ENCODE peak calls at places on chromosome 9, in seven cellular contexts. R is neural progenitor cell, I is Panc1, G is astrocyte of the spinal cord, D is GM23338, H is fibroblast of the aortic adventitia, W is left ventricle myocardium inferior. A is an unnamed sample.

GRCh38 chr9:111407813-111408212 is 76.4 kb downstream of the ECPAS start:
- DNase-seq in R (no peak), I (no peak), G (no peak), D (peak; percentile 33), H (no peak), W (no peak), A (no peak)

GRCh38 chr9:113673726-113674125 is 202.4 kb upstream of the ZNF618 start:
- DNase-seq in R (no peak), I (no peak), G (no peak), D (no peak), H (peak; percentile 49), W (no peak), A (no peak)

GRCh38 chr9:223167-223566 is 8.5 kb downstream of the DOCK8 start:
- DNase-seq in R (peak; percentile 45), I (no peak), G (no peak), D (no peak), H (no peak), W (no peak), A (no peak)

GRCh38 chr9:95729669-95730368 is 145.7 kb upstream of the ERCC6L2 start:
- DNase-seq in R (no peak), I (no peak), G (no peak), D (no peak), H (no peak), W (no peak), A (no peak)

GRCh38 chr9:9246726-9247125 is 1366.1 kb downstream of the PTPRD start:
- DNase-seq in R (no peak), I (no peak), G (no peak), D (no peak), H (no peak), W (no peak), A (no peak)

GRCh38 chr9:90249094-90249493 is 393.5 kb downstream of the DIRAS2 start:
- DNase-seq in R (no peak), I (no peak), G (no peak), D (no peak), H (no peak), W (no peak), A (no peak)

GRCh38 chr9:112050544-112051475 is 124.3 kb downstream of the SUSD1 start:
- DNase-seq in R (peak; percentile 31), I (no peak), G (peak; percentile 95), D (no peak), H (peak; percentile 100), W (no peak), A (no peak)

GRCh38 chr9:94922691-94923107 is 196.2 kb downstream of the AOPEP start:
- DNase-seq in R (no peak), I (no peak), G (no peak), D (no peak), H (peak; percentile 82), W (no peak), A (no peak)

GRCh38 chr9:15714746-15715145 is 161.9 kb downstream of the CCDC171 start:
- DNase-seq in R (no peak), I (no peak), G (no peak), D (no peak), H (no peak), W (no peak), A (no peak)

GRCh38 chr9:5832543-5833529 is at the start of gene ERMP1:
- DNase-seq in R (peak; percentile 89), I (no peak), G (peak; percentile 82), D (peak; percentile 90), H (peak; percentile 80), W (peak; percentile 92), A (peak; percentile 91)

GRCh38 chr9:127166651-127167524 is 44.5 kb upstream of the ANGPTL2 start:
- DNase-seq in R (no peak), I (no peak), G (no peak), D (no peak), H (peak; percentile 54), W (no peak), A (peak; percentile 91)

GRCh38 chr9:71592400-71592799 is 175.9 kb downstream of the CEMIP2 start:
- DNase-seq in R (no peak), I (no peak), G (no peak), D (no peak), H (no peak), W (no peak), A (no peak)

GRCh38 chr9:37943329-37944265 is 39.7 kb upstream of the SLC25A51 start:
- DNase-seq in R (no peak), I (no peak), G (peak; percentile 95), D (peak; percentile 36), H (peak; percentile 98), W (no peak), A (no peak)

GRCh38 chr9:115997923-115998322 is 155.7 kb upstream of the PAPPA start:
- DNase-seq in R (no peak), I (no peak), G (peak; percentile 81), D (no peak), H (peak; percentile 89), W (no peak), A (no peak)

GRCh38 chr9:129756191-129756590 is 3.3 kb upstream of the PTGES start:
- DNase-seq in R (no peak), I (no peak), G (no peak), D (no peak), H (no peak), W (no peak), A (no peak)

GRCh38 chr9:97502984-97503861 is 1.8 kb downstream of the TMOD1 start:
- DNase-seq in R (no peak), I (no peak), G (no peak), D (peak; percentile 49), H (no peak), W (no peak), A (peak; percentile 30)

GRCh38 chr9:97506264-97506663 is 4.8 kb downstream of the TMOD1 start:
- DNase-seq in R (no peak), I (no peak), G (no peak), D (no peak), H (no peak), W (no peak), A (no peak)

GRCh38 chr9:97505845-97506244 is 4.4 kb downstream of the TMOD1 start:
- DNase-seq in R (no peak), I (no peak), G (no peak), D (no peak), H (no peak), W (no peak), A (no peak)

GRCh38 chr9:97503862-97504210 is 2.4 kb downstream of the TMOD1 start:
- DNase-seq in R (no peak), I (no peak), G (no peak), D (no peak), H (no peak), W (no peak), A (no peak)

GRCh38 chr9:97504381-97505216 is 3.1 kb downstream of the TMOD1 start:
- DNase-seq in R (no peak), I (no peak), G (peak; percentile 46), D (no peak), H (peak; percentile 38), W (no peak), A (no peak)
- H3K4me3 ChIP-seq in R (no peak overlapping the region), I (no peak overlapping the region), G (no peak overlapping the region), D (no peak overlapping the region), H (no peak overlapping the region), W (peak overlapping the region; percentile 77), A (no peak overlapping the region)

GRCh38 chr9:88660611-88661010 is 125.6 kb downstream of the NXNL2 start:
- DNase-seq in R (peak; percentile 58), I (no peak), G (no peak), D (peak; percentile 83), H (peak; percentile 53), W (no peak), A (no peak)

GRCh38 chr9:88659126-88659525 is 124.1 kb downstream of the NXNL2 start:
- DNase-seq in R (no peak), I (no peak), G (no peak), D (no peak), H (no peak), W (no peak), A (no peak)

GRCh38 chr9:88658311-88658822 is 123.4 kb downstream of the NXNL2 start:
- DNase-seq in R (no peak), I (no peak), G (peak; percentile 33), D (no peak), H (peak; percentile 90), W (peak; percentile 56), A (no peak)

GRCh38 chr9:88663766-88664419 is 128.9 kb downstream of the NXNL2 start:
- DNase-seq in R (no peak), I (no peak), G (no peak), D (no peak), H (peak; percentile 87), W (no peak), A (no peak)

DNA sequence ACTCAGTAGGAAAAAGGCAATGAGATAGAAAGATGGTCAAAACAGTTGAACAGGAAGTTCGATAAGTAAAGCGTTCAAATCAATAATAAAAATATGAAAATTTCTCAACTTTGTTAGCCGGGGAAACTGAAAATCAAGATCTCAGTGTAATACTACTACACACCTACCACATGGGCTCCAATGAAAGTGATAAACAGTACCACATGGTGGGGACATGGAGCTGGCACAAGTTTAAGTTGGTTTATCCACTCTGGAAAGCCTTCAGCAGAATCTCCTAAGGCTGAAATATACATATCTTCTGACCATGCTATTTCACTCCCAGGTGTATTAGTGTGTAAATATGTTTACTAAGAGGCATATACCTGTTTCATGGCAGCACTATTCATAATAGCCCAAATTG is 126.8 kb downstream of the NXNL2 start:
- DNase-seq in R (no peak), I (no peak), G (no peak), D (no peak), H (no peak), W (no peak), A (no peak)
- TF ChIP-seq CTCF in R (no peak), I (no peak), G (peak; percentile 23), D (peak; percentile 34), H (no peak), W (no peak), A (no peak)

DNA sequence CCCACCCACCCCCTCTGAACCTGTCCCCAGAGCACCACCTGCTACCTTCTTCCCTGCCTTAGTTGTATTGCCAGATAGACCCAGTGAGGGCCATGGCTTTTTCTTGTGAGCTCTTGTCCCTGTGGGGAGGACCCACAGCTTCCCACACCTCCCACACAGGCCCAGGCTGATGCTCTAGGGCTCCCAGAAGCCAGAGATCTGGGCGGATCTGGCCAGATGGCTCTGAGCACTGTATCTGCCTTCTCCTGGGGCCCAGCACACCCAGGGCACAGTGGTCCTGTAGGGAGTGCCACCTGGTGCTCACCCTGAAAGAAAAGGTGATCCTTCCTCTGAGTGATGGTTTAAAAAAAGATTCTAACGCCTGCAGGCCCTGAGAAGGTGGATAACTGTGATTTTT is 131.7 kb downstream of the DAB2IP start:
- DNase-seq in R (no peak), I (no peak), G (no peak), D (no peak), H (no peak), W (no peak), A (no peak)
- H3K4me3 ChIP-seq in R (no peak overlapping the region), I (no peak overlapping the region), G (no peak overlapping the region), D (no peak overlapping the region), H (no peak overlapping the region), W (no peak overlapping the region), A (no peak overlapping the region)

GRCh38 chr9:123724211-123724831 is 205.6 kb downstream of the DENND1A start:
- DNase-seq in R (no peak), I (no peak), G (peak; percentile 50), D (peak; percentile 13), H (peak; percentile 55), W (no peak), A (no peak)
- TF ChIP-seq CTCF in R (peak; percentile 12), I (peak; percentile 16), G (no peak), D (peak; percentile 46), H (peak; percentile 14), W (peak; percentile 32), A (no peak)

GRCh38 chr9:104329245-104329644 is 174.8 kb upstream of the OR13F1 start:
- DNase-seq in R (no peak), I (no peak), G (no peak), D (no peak), H (no peak), W (no peak), A (no peak)
- H3K4me3 ChIP-seq in R (no peak overlapping the region), I (no peak overlapping the region), G (no peak overlapping the region), D (no peak overlapping the region), H (no peak overlapping the region), W (no peak overlapping the region), A (no peak overlapping the region)

A was measured in GM06990.